ENCODE peak calls at places on chromosomes 1 and 21, in four cellular contexts. K is GM12878, Q is HepG2, Y is H1. N is an unnamed sample.

GRCh38 chr1:117646956-117647355 is 41.1 kb downstream of the TENT5C start:
- DNase-seq in K (no peak), Y (no peak), Q (no peak), N (no peak)

GRCh38 chr1:109392788-109393580 is 4.7 kb downstream of the SORT1 start:
- DNase-seq in K (no peak), Y (no peak), Q (peak), N (no peak)

GRCh38 chr1:234730110-234730509 is 120.1 kb upstream of the IRF2BP2 start:
- DNase-seq in Q (no peak), Y (no peak), K (peak), N (no peak)

GRCh38 chr1:151655362-151655761 is 43.5 kb downstream of the SNX27 start:
- DNase-seq in Q (no peak), Y (no peak), K (no peak), N (no peak)

GRCh38 chr1:39866767-39867166 is 16.5 kb downstream of the TRIT1 start:
- DNase-seq in K (no peak), Y (no peak), Q (no peak), N (no peak)

GRCh38 chr1:22383526-22384291 is 67.9 kb upstream of the ZBTB40 start:
- DNase-seq in K (no peak), Q (no peak), Y (no peak), N (no peak)

GRCh38 chr1:11354893-11355593 is 82.0 kb downstream of the UBIAD1 start:
- DNase-seq in K (no peak), Q (no peak), Y (no peak), N (no peak)

GRCh38 chr1:214439352-214440119 is 111.9 kb downstream of the PTPN14 start:
- DNase-seq in K (peak), Q (peak), Y (no peak), N (no peak)

GRCh38 chr1:27643626-27644368 is 8.8 kb upstream of the FGR start:
- DNase-seq in Y (no peak), K (no peak), Q (peak), N (no peak)

GRCh38 chr1:145751491-145752021 is 32.3 kb downstream of the CD160 start:
- DNase-seq in K (no peak), Y (no peak), Q (no peak), N (no peak)

GRCh38 chr1:16324456-16324890 is 27.8 kb downstream of the FBXO42 start:
- DNase-seq in Y (no peak), K (no peak), Q (no peak), N (no peak)

GRCh38 chr1:38440402-38440801 is 393.8 kb upstream of the POU3F1 start:
- DNase-seq in Q (no peak), K (no peak), Y (no peak), N (no peak)

GRCh38 chr1:183363967-183364366 is 54.2 kb downstream of the NMNAT2 start:
- DNase-seq in K (no peak), Q (no peak), Y (no peak), N (no peak)

GRCh38 chr1:53685272-53686051 is 53.5 kb downstream of the GLIS1 start:
- DNase-seq in Y (no peak), K (no peak), Q (peak), N (no peak)

GRCh38 chr1:28886731-28887417 is 27.5 kb upstream of the EPB41 start:
- DNase-seq in Y (peak), Q (peak), K (peak), N (peak)

GRCh38 chr1:158274797-158275196 is 14.9 kb upstream of the CD1C start:
- DNase-seq in Y (no peak), Q (no peak), K (no peak), N (peak)

GRCh38 chr1:232767381-232768074 is 37.7 kb upstream of the MAP10 start:
- DNase-seq in Q (no peak), K (no peak), Y (no peak), N (no peak)

GRCh38 chr1:60970081-60970509 is 112.3 kb upstream of the NFIA start:
- DNase-seq in Y (no peak), Q (peak), K (no peak), N (no peak)

GRCh38 chr21:37435120-37435519 is 68.5 kb downstream of the DYRK1A start:
- DNase-seq in Q (no peak), K (no peak), Y (peak), N (no peak)

GRCh38 chr1:12094180-12094579 is 31.1 kb downstream of the TNFRSF8 start:
- DNase-seq in Y (no peak), K (no peak), Q (no peak), N (no peak)

GRCh38 chr1:183869671-183870070 is 64.8 kb downstream of the RGL1 start:
- DNase-seq in K (no peak), Y (no peak), Q (no peak), N (no peak)

GRCh38 chr1:47692196-47692595 is 254.4 kb downstream of the FOXD2 start:
- DNase-seq in Q (no peak), K (no peak), Y (no peak), N (no peak)

GRCh38 chr21:36073181-36073580 is 3.4 kb downstream of the CBR1 start:
- DNase-seq in Y (no peak), K (no peak), Q (peak), N (no peak)

GRCh38 chr1:96992871-96993270 is 271.3 kb downstream of the PTBP2 start:
- DNase-seq in Y (no peak), Q (no peak), K (no peak), N (no peak)

GRCh38 chr1:162951553-162952315 is 90.8 kb upstream of the CCDC190 start:
- DNase-seq in K (peak), Q (no peak), Y (no peak), N (no peak)

GRCh38 chr1:16250547-16251251 is 13.7 kb upstream of the CPLANE2 start:
- DNase-seq in Y (no peak), K (no peak), Q (no peak), N (no peak)

GRCh38 chr21:31911138-31911907 is 38.5 kb downstream of the HUNK start:
- DNase-seq in K (no peak), Q (no peak), Y (no peak), N (no peak)

GRCh38 chr21:31912501-31912900 is 39.7 kb downstream of the HUNK start:
- DNase-seq in Y (no peak), K (no peak), Q (no peak), N (no peak)

GRCh38 chr21:31908106-31909031 is 35.5 kb downstream of the HUNK start:
- DNase-seq in K (no peak), Y (no peak), Q (peak), N (no peak)

GRCh38 chr21:31909153-31909771 is 36.4 kb downstream of the HUNK start:
- DNase-seq in K (no peak), Y (no peak), Q (no peak), N (no peak)

GRCh38 chr21:31909772-31910470 is 37.1 kb downstream of the HUNK start:
- DNase-seq in Y (no peak), Q (no peak), K (no peak), N (no peak)
- TF ChIP-seq SUZ12 in Y (no peak), Q (no peak), K (no peak), N (no peak)

DNA sequence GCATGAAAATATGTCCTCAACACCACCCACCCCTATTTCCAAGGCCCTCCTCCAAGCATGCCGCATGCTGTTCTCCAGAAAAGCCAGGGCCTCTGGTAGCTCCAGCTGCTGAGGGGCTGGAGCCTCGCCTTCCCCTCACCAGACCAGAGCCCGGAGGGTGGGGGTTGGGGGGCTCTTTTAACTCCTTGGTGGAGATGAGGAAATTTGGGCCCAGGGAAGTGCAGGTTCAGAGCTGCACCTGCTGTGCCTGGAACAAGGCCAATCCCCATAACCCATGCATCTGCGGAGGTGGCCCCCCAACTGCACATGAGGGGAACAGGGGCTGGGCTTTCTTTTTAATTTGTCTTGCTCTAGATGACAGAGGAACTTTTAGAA is 660 bp upstream of the SELENON start:
- DNase-seq in K (no peak), Y (no peak), Q (no peak), N (no peak)
- H3K9ac ChIP-seq in K (no peak), Y (no peak), Q (peak), N (peak)

DNA sequence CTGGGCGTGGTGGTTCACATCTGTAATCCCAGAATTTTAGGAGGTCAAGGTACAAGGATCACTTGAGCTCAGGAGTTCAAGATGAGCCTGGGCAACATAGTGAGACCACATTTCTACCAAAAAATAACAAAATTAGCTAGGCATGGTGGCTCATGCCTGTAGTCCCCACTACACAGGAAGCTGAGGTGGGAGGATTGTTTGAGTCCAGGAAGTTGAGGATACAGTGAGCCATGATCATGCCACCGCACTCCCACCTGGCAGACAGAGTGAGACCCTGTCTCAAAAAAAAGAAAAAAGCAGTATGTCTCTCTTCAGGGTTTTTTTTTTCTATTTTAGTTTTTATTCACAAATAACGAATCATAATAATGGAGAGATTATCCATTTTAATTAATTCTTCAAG is 233.7 kb upstream of the DMRTA2 start:
- DNase-seq in Q (no peak), K (no peak), Y (no peak), N (no peak)
- TF ChIP-seq YY1 in Q (no peak), K (no peak), Y (no peak), N (no peak)

DNA sequence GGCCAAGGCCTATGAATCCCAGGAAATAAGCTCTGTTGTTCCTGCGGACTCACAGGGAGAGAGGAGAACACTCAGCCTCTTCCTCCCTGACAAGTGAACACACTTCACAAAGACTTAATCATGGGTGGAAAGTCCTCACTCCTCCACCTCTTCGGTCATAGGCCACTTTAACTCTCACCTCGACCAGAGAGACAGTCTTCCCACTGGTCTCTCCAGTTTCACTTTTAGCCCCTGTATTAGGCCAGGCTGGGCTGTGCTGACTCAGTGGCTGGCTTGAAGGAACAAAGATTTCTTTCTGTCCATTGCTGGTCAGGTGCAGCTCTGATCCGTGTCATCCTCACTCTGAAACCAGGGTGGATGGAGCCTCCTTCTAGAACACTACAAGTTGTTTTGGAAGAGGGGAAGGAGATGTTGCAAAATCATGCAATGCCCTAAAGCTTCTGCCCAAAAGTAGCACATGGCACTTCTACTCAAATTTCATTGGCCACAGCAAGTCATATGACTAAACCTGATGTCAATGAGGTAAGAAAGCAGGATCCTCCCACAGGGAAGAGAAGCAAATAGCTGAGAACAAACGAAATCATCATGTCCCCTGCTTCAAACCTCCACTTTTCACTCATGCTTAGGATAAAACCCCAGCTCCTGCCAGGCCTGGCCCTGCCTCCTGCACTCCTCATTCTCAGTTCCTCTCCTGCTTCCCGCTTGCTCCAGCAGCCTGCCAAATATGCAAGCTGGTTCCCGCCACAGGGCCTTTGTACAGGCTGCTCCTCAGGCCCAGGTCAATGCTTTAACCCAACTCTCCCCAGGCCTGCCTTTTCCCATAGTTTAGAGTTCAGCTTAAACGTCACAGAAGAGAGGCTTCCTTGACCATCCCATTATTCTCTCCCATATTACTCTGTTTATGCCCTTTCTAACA is 150.5 kb upstream of the RUNX3 start:
- DNase-seq in Q (no peak), K (no peak), Y (no peak), N (no peak)
- TF ChIP-seq SUZ12 in Q (no peak), K (no peak), Y (no peak), N (no peak)

GRCh38 chr1:2558030-2558400 is 1.8 kb downstream of the TNFRSF14 start:
- DNase-seq in K (no peak), Q (no peak), Y (no peak), N (no peak)

GRCh38 chr1:2557146-2558029 is 1.2 kb downstream of the TNFRSF14 start:
- DNase-seq in K (no peak), Q (no peak), Y (no peak), N (no peak)

GRCh38 chr1:2559509-2560298 is 3.5 kb downstream of the TNFRSF14 start:
- DNase-seq in Q (no peak), K (no peak), Y (no peak), N (no peak)

GRCh38 chr1:2558861-2559260 is 2.7 kb downstream of the TNFRSF14 start:
- DNase-seq in Y (no peak), Q (no peak), K (no peak), N (no peak)

DNA sequence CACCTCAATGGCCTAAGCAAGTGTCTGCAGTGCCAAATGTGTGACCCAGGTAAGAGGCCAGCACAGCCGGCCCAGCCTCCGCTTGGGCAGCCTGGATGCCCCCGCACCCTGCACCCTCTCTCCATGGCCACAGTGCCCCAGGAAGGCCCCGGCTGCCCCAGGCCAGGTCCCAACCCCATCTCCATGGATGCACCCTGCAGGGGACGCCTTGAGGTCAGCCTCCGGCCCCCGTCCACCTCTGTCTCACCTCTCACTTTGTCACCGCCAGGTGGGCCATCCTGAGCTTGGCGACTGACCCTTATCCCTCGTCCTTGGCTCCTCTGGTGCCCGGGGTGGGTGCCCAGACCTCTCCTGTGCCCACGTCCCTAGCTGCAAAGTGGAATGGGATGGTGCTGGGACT is 2.2 kb downstream of the TNFRSF14 start:
- DNase-seq in K (no peak), Y (no peak), Q (no peak), N (no peak)
- H3K9ac ChIP-seq in K (no peak), Y (no peak), Q (no peak), N (no peak)

DNA sequence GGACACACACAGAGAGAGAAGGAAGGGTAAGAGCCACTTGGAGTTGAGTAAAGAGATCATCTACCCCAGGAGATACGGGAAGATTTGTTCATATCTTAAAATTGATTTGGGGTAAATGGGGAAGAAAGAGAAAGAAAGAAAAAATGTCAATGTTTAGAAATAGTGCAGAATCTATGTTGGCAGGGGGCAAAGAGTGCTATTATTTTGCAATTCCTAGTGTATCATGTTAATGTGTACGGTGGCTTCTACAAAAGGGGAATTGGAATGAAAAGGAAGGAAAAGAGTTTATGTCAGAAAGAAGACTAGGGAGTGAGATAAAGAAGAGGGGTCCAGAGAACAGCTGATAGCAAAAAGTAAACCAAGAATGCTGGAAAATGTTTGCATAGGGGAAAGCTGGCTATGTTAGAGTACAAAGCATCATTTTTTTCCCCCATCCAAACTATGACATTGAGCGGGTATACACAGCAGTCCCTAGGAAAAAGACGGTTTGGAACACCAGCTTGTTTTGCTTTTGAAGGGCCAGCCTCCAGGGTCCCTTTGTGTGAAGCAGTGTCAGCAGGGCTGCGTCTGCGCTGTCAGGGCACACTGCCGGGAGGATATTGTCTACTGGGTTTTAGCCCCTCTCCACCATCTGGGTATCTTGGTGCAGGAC is 10.8 kb downstream of the LRRC8D start:
- DNase-seq in Y (no peak), K (no peak), Q (no peak), N (no peak)
- TF ChIP-seq YY1 in Y (no peak), K (no peak), Q (no peak), N (no peak)

GRCh38 chr21:41482980-41483379 is 25.0 kb downstream of the TMPRSS2 start:
- DNase-seq in Q (no peak), Y (no peak), K (no peak), N (no peak)
- TF ChIP-seq SUZ12 in Q (no peak), Y (no peak), K (no peak), N (no peak)

GRCh38 chr1:156691665-156692408 is 13.5 kb downstream of the CRABP2 start:
- DNase-seq in K (no peak), Q (no peak), Y (no peak), N (no peak)

GRCh38 chr1:156691216-156691615 is 14.0 kb upstream of the NES start:
- DNase-seq in Q (no peak), K (no peak), Y (no peak), N (no peak)

GRCh38 chr1:156692958-156693857 is 12.2 kb downstream of the CRABP2 start:
- DNase-seq in Q (peak), Y (peak), K (no peak), N (peak)

GRCh38 chr1:156693858-156694562 is 11.4 kb downstream of the CRABP2 start:
- DNase-seq in K (no peak), Y (no peak), Q (no peak), N (no peak)

GRCh38 chr1:156692409-156692957 is 12.9 kb downstream of the CRABP2 start:
- DNase-seq in K (no peak), Q (no peak), Y (no peak), N (no peak)
- H3K9ac ChIP-seq in K (no peak), Q (no peak), Y (peak), N (peak)